ENCODE peak calls at places on chromosomes 2 and 18, in nine cellular contexts. U is fibroblast of lung, B is Peyer's patch, F is body of pancreas, V is cardiac muscle cell, K is HCT116, I is transverse colon, A is GM12878, Z is lower lobe of right lung. M is an unnamed sample.

GRCh38 chr2:199602271-199602895 is 144.6 kb upstream of the SATB2 start:
- DNase-seq in U (peak; percentile 7), B (no peak), F (no peak), V (peak; percentile 6), K (peak; percentile 59), I (peak; percentile 13), A (no peak), Z (no peak), M (no peak)

GRCh38 chr2:225995788-225996476 is 596.4 kb downstream of the NYAP2 start:
- DNase-seq in U (peak; percentile 73), B (no peak), F (no peak), V (peak; percentile 38), K (no peak), I (no peak), A (no peak), Z (no peak), M (no peak)

GRCh38 chr2:33307659-33308311 is 168.7 kb upstream of the RASGRP3 start:
- DNase-seq in U (no peak), B (no peak), F (no peak), V (peak; percentile 27), K (no peak), I (no peak), A (no peak), Z (no peak), M (no peak)

GRCh38 chr2:112229365-112229764 is 25.5 kb downstream of the ZC3H8 start:
- DNase-seq in U (no peak), B (no peak), F (peak; percentile 86), V (peak; percentile 36), K (no peak), I (no peak), A (no peak), Z (no peak), M (no peak)

GRCh38 chr2:235754381-235755207 is 260.8 kb downstream of the AGAP1 start:
- DNase-seq in U (no peak), B (no peak), F (no peak), V (no peak), K (no peak), I (no peak), A (no peak), Z (no peak), M (no peak)

GRCh38 chr2:12005886-12006681 is 259.7 kb downstream of the LPIN1 start:
- DNase-seq in U (peak; percentile 66), B (peak; percentile 69), F (peak; percentile 84), V (peak; percentile 56), K (no peak), I (peak; percentile 11), A (peak; percentile 89), Z (no peak), M (no peak)

GRCh38 chr2:96811916-96812315 is 4.2 kb upstream of the CNNM3 start:
- DNase-seq in U (peak; percentile 18), B (no peak), F (no peak), V (peak; percentile 32), K (no peak), I (peak; percentile 38), A (no peak), Z (no peak), M (no peak)

GRCh38 chr18:29501952-29502351 is 1325.0 kb upstream of the CDH2 start:
- DNase-seq in U (peak; percentile 72), B (no peak), F (no peak), V (peak; percentile 70), K (no peak), I (no peak), A (no peak), Z (no peak), M (no peak)

GRCh38 chr18:10926565-10927194 is 222.7 kb downstream of the PIEZO2 start:
- DNase-seq in U (peak; percentile 78), B (no peak), F (no peak), V (peak; percentile 68), K (no peak), I (no peak), A (peak; percentile 47), Z (no peak), M (no peak)

GRCh38 chr18:73669299-73669698 is 478.3 kb downstream of the FBXO15 start:
- DNase-seq in U (peak; percentile 87), B (no peak), F (peak; percentile 8), V (peak; percentile 71), K (no peak), I (no peak), A (no peak), Z (no peak), M (no peak)

GRCh38 chr2:58594762-58595161 is 353.6 kb upstream of the FANCL start:
- DNase-seq in U (peak; percentile 32), B (no peak), F (no peak), V (no peak), K (no peak), I (no peak), A (no peak), Z (no peak), M (no peak)

GRCh38 chr2:229350117-229350805 is 79.2 kb upstream of the PID1 start:
- DNase-seq in U (peak; percentile 31), B (no peak), F (no peak), V (no peak), K (no peak), I (no peak), A (no peak), Z (no peak), M (no peak)

GRCh38 chr2:122179492-122180070 is 424.1 kb downstream of the TSN start:
- DNase-seq in U (no peak), B (no peak), F (no peak), V (peak; percentile 45), K (no peak), I (no peak), A (no peak), Z (no peak), M (no peak)

GRCh38 chr2:194095359-194095758 is 1561.7 kb upstream of the SLC39A10 start:
- DNase-seq in U (no peak), B (no peak), F (no peak), V (no peak), K (no peak), I (no peak), A (no peak), Z (no peak), M (no peak)

GRCh38 chr2:38187416-38188127 is 111.6 kb upstream of the CYP1B1 start:
- DNase-seq in U (peak; percentile 91), B (peak; percentile 65), F (peak; percentile 43), V (peak; percentile 95), K (no peak), I (peak; percentile 52), A (no peak), Z (peak; percentile 67), M (no peak)

GRCh38 chr18:72086421-72086820 is 457.7 kb downstream of the CBLN2 start:
- DNase-seq in U (peak; percentile 12), B (no peak), F (no peak), V (peak; percentile 29), K (no peak), I (no peak), A (no peak), Z (no peak), M (no peak)

GRCh38 chr2:174846218-174846617 is 81.9 kb upstream of the CHRNA1 start:
- DNase-seq in U (no peak), B (no peak), F (no peak), V (peak; percentile 23), K (no peak), I (no peak), A (no peak), Z (no peak), M (no peak)
- H3K4me3 ChIP-seq in U (peak overlapping the region; percentile 75), B (no peak overlapping the region), F (no peak overlapping the region), V (peak overlapping the region; percentile 33), K (no peak overlapping the region), I (no peak overlapping the region), A (no peak overlapping the region), Z (peak overlapping the region; percentile 34), M (peak overlapping the region; percentile 64)

GRCh38 chr2:128324897-128325410 is 6.3 kb upstream of the HS6ST1 start:
- DNase-seq in U (no peak), B (peak; percentile 36), F (no peak), V (no peak), K (no peak), I (no peak), A (no peak), Z (no peak), M (peak; percentile 58)
- H3K27ac ChIP-seq in U (no peak overlapping the region), B (no peak overlapping the region), F (no peak overlapping the region), V (no peak overlapping the region), K (no peak overlapping the region), I (no peak overlapping the region), A (no peak overlapping the region), Z (no peak overlapping the region), M (peak overlapping the region; percentile 49)

DNA sequence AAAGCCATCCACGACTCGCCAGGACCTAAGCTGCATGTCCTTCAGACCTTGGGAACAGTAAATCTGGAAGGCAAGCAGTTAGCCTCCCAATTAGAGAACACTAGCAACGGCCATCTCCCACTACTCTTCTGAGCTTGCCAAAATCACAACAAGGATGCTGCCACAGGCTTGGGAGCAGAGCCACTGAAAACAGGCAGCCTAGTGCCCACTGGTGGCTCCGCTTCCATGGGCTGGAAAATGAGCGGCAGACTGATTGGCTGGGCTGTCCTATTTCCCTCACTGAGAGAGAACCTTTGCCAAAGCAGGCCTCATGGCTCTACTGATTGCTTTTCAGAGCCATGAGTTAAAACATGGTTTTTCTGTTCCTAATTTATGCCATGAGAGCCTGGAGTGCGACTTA is 153.0 kb upstream of the NT5C1B start:
- DNase-seq in U (no peak), B (no peak), F (no peak), V (peak; percentile 35), K (no peak), I (no peak), A (no peak), Z (no peak), M (peak; percentile 77)
- TF ChIP-seq CTCF in U (peak; percentile 49), B (no peak), F (no peak), V (peak; percentile 17), K (no peak), I (no peak), A (no peak), Z (no peak), M (no peak)

DNA sequence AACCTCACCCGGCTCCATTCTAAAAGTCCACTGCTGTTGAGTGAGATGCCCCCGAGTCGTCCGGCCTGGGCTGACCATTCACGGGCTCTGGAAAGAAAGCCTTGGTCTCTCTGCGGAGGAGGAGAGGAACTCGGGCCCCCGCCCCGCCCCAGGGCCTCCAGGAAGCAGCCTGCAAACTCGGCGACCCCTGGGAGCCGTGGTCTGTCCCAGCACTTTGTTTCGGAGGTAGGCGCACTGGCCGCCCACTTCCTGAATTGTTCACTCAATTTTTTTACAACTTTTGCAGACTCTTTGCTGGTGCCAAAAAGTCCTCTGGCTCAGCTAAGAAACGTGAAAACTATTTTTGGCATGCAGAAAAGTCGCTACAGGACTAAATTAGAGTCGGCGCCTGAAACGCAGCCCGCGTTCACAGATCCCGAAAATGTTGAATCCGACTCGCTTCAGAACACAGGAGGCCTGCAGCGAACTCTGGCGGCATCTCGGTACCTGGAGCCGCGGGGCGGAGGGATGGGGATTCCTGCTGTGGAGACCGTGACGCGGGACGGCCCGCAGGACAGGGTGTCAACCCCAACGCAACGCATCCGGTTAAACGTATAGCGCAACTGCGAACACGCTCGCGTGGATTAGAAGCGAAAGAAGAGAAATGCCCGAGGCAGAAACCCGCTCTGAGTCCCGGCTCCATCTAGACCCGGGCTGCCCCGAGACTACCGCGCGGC is 1.5 kb downstream of the PXDN start:
- DNase-seq in U (peak; percentile 94), B (peak; percentile 69), F (peak; percentile 56), V (peak; percentile 96), K (no peak), I (peak; percentile 70), A (no peak), Z (peak; percentile 76), M (peak; percentile 93)
- H3K4me3 ChIP-seq in U (peak overlapping the region; percentile 74), B (peak overlapping the region; percentile 73), F (no peak overlapping the region), V (peak overlapping the region; percentile 85), K (peak overlapping the region; percentile 43), I (peak overlapping the region; percentile 66), A (no peak overlapping the region), Z (peak overlapping the region; percentile 68), M (peak overlapping the region; percentile 97)